ENCODE peak calls at places on chromosomes 12 and 14, in seven cellular contexts. E is stimulated activated CD4-positive, alpha-beta T cell treated with anti-CD3 and anti-CD28 coated beads, Interleukin-4, amount 100 ng/mL, for 48 hours; G is aorta; L is astrocyte of the hippocampus; P is H7; B is mesendoderm; W is fibroblast of the aortic adventitia. A is an unnamed sample.

GRCh38 chr14:61322011-61322798 is 826 bp downstream of the PRKCH start:
- DNase-seq in E (no peak), G (no peak), L (no peak), P (peak), B (no peak), W (no peak), A (no peak)

GRCh38 chr12:88553941-88554658 is 26.2 kb downstream of the KITLG start:
- DNase-seq in E (no peak), G (no peak), L (peak), P (no peak), B (no peak), W (peak), A (no peak)

GRCh38 chr12:16012086-16012485 is 101.0 kb downstream of the DERA start:
- DNase-seq in E (no peak), G (no peak), L (peak), P (no peak), B (no peak), W (peak), A (peak)

GRCh38 chr12:110802489-110802888 is 44.3 kb upstream of the CCDC63 start:
- DNase-seq in E (no peak), G (no peak), L (no peak), P (no peak), B (no peak), W (no peak), A (no peak)

GRCh38 chr12:120194226-120194533 is 335 bp downstream of the GCN1 start:
- DNase-seq in E (no peak), G (no peak), L (no peak), P (peak), B (peak), W (no peak), A (no peak)

GRCh38 chr12:116236148-116236731 is 41.3 kb downstream of the MED13L start:
- DNase-seq in E (no peak), G (no peak), L (peak), P (peak), B (peak), W (peak), A (no peak)

GRCh38 chr12:105485321-105485910 is 154.9 kb downstream of the C12orf75 start:
- DNase-seq in E (no peak), G (no peak), L (peak), P (no peak), B (peak), W (peak), A (no peak)

GRCh38 chr14:69079188-69079742 is 73.7 kb downstream of the DCAF5 start:
- DNase-seq in E (no peak), G (no peak), L (peak), P (no peak), B (peak), W (peak), A (no peak)

GRCh38 chr14:104638927-104639450 is 34.4 kb upstream of the TMEM179 start:
- DNase-seq in E (no peak), G (no peak), L (no peak), P (peak), B (no peak), W (no peak), A (no peak)

GRCh38 chr12:66775941-66776340 is 97.1 kb upstream of the GRIP1 start:
- DNase-seq in E (no peak), G (no peak), L (peak), P (no peak), B (peak), W (no peak), A (no peak)

GRCh38 chr14:104678901-104679705 is 10.3 kb upstream of the INF2 start:
- DNase-seq in E (no peak), G (no peak), L (no peak), P (no peak), B (no peak), W (no peak), A (no peak)

GRCh38 chr14:52327374-52328226 is 13.5 kb downstream of the PTGER2 start:
- DNase-seq in E (no peak), G (no peak), L (peak), P (no peak), B (no peak), W (no peak), A (no peak)

GRCh38 chr12:111437816-111438454 is 32.2 kb downstream of the SH2B3 start:
- DNase-seq in E (no peak), G (peak), L (peak), P (no peak), B (peak), W (peak), A (no peak)

GRCh38 chr12:6547987-6548386 is 7.9 kb downstream of the IFFO1 start:
- DNase-seq in E (no peak), G (no peak), L (peak), P (no peak), B (peak), W (peak), A (no peak)

GRCh38 chr14:99273025-99273723 is 1.2 kb upstream of the BCL11B start:
- DNase-seq in E (no peak), G (no peak), L (peak), P (peak), B (peak), W (no peak), A (no peak)

GRCh38 chr12:59383426-59383822 is 212.4 kb upstream of the SLC16A7 start:
- DNase-seq in E (no peak), G (no peak), L (no peak), P (no peak), B (no peak), W (peak), A (no peak)

GRCh38 chr14:72790887-72791566 is 102.9 kb downstream of the DPF3 start:
- DNase-seq in E (no peak), G (no peak), L (no peak), P (no peak), B (no peak), W (no peak), A (no peak)

GRCh38 chr12:66735275-66735674 is 56.4 kb upstream of the GRIP1 start:
- DNase-seq in E (no peak), G (no peak), L (no peak), P (no peak), B (no peak), W (no peak), A (no peak)

GRCh38 chr12:62649412-62650116 is 182.9 kb downstream of the MON2 start:
- DNase-seq in E (no peak), G (no peak), L (no peak), P (no peak), B (no peak), W (no peak), A (no peak)

GRCh38 chr12:28409892-28410291 is 219.6 kb downstream of the CCDC91 start:
- DNase-seq in E (no peak), G (no peak), L (no peak), P (no peak), B (no peak), W (peak), A (no peak)

GRCh38 chr12:49339464-49339861 is 2.5 kb upstream of the C1QL4 start:
- DNase-seq in E (no peak), G (peak), L (peak), P (peak), B (peak), W (no peak), A (no peak)

GRCh38 chr14:61927015-61927414 is 164.8 kb downstream of the SNAPC1 start:
- DNase-seq in E (no peak), G (no peak), L (peak), P (no peak), B (peak), W (peak), A (no peak)

GRCh38 chr12:87509233-87509820 is 519.9 kb downstream of the C12orf50 start:
- DNase-seq in E (no peak), G (no peak), L (peak), P (no peak), B (no peak), W (peak), A (no peak)

GRCh38 chr14:24674204-24674970 is 40.4 kb upstream of the GZMB start:
- DNase-seq in E (peak), G (no peak), L (no peak), P (no peak), B (no peak), W (no peak), A (no peak)

GRCh38 chr12:123645851-123646250 is 12.2 kb downstream of the GTF2H3 start:
- DNase-seq in E (no peak), G (no peak), L (no peak), P (no peak), B (no peak), W (no peak), A (no peak)

GRCh38 chr12:55830601-55831406 is 1.4 kb upstream of the DNAJC14 start:
- DNase-seq in E (no peak), G (peak), L (peak), P (peak), B (peak), W (peak), A (peak)

GRCh38 chr14:78157855-78158436 is 12.2 kb upstream of the NRXN3 start:
- DNase-seq in E (no peak), G (no peak), L (peak), P (peak), B (peak), W (peak), A (no peak)

GRCh38 chr12:116975779-116976393 is 65.1 kb downstream of the FBXW8 start:
- DNase-seq in E (no peak), G (no peak), L (peak), P (no peak), B (no peak), W (peak), A (no peak)

GRCh38 chr14:24605435-24606190 is 3.9 kb downstream of the GZMH start:
- DNase-seq in E (peak), G (no peak), L (peak), P (peak), B (peak), W (no peak), A (no peak)

GRCh38 chr12:124821252-124822200 is 42.1 kb downstream of the SCARB1 start:
- DNase-seq in E (no peak), G (no peak), L (no peak), P (no peak), B (no peak), W (no peak), A (no peak)

GRCh38 chr12:25653487-25654175 is 100.5 kb upstream of the LMNTD1 start:
- DNase-seq in E (no peak), G (no peak), L (no peak), P (no peak), B (no peak), W (no peak), A (peak)

GRCh38 chr14:90795744-90796143 is 20.5 kb downstream of the TTC7B start:
- DNase-seq in E (no peak), G (no peak), L (peak), P (no peak), B (no peak), W (peak), A (no peak)

GRCh38 chr12:47903151-47903611 is 1.6 kb downstream of the VDR start:
- DNase-seq in E (no peak), G (peak), L (peak), P (no peak), B (no peak), W (peak), A (no peak)

GRCh38 chr14:61608245-61609142 is 86.8 kb upstream of the HIF1A start:
- DNase-seq in E (no peak), G (no peak), L (peak), P (no peak), B (no peak), W (peak), A (no peak)

GRCh38 chr12:48988030-48988649 is 10.0 kb downstream of the WNT1 start:
- DNase-seq in E (peak), G (peak), L (peak), P (peak), B (peak), W (peak), A (peak)

GRCh38 chr12:123075591-123076171 is 75.2 kb downstream of the PITPNM2 start:
- DNase-seq in E (peak), G (no peak), L (peak), P (peak), B (peak), W (no peak), A (no peak)

GRCh38 chr12:88816201-88816600 is 235.9 kb upstream of the KITLG start:
- DNase-seq in E (no peak), G (no peak), L (peak), P (no peak), B (no peak), W (no peak), A (no peak)